ENCODE peak calls at places on chromosome 11, in seven cellular contexts. K, N, F, P, R, H and Y are unnamed samples.

GRCh38 chr11:121722431-121723256 is 269.9 kb upstream of the SORL1-AS1 start:
- DNase-seq in K (peak), N (peak), F (no peak), P (peak), R (no peak), H (peak), Y (peak)

GRCh38 chr11:65310215-65310614 is 4.5 kb upstream of the CDC42EP2 start:
- DNase-seq in K (no peak), N (peak), F (no peak), P (no peak), R (no peak), H (no peak), Y (no peak)

GRCh38 chr11:77705195-77705876 is 67.7 kb upstream of the CLNS1A start:
- DNase-seq in K (peak), N (no peak), F (no peak), P (peak), R (no peak), H (peak), Y (peak)

GRCh38 chr11:112652786-112653390 is 308.3 kb upstream of the NCAM1 start:
- DNase-seq in K (peak), N (no peak), F (no peak), P (no peak), R (no peak), H (no peak), Y (no peak)

GRCh38 chr11:78350101-78350645 is 67.4 kb downstream of the GAB2 start:
- DNase-seq in K (peak), N (no peak), F (no peak), P (no peak), R (no peak), H (peak), Y (peak)

GRCh38 chr11:96090711-96091110 is 166.8 kb upstream of the MTMR2 start:
- DNase-seq in K (peak), N (no peak), F (no peak), P (no peak), R (no peak), H (no peak), Y (no peak)

GRCh38 chr11:57370251-57370650 is 10.7 kb downstream of the PRG3 start:
- DNase-seq in K (peak), N (no peak), F (no peak), P (no peak), R (no peak), H (no peak), Y (peak)

GRCh38 chr11:130908770-130909625 is 7.3 kb downstream of the SNX19 start:
- DNase-seq in K (peak), N (no peak), F (no peak), P (no peak), R (no peak), H (no peak), Y (no peak)

GRCh38 chr11:63489879-63490278 is 1.1 kb downstream of the PLAAT5 start:
- DNase-seq in K (peak), N (no peak), F (no peak), P (no peak), R (no peak), H (peak), Y (peak)

GRCh38 chr11:82631722-82632630 is 101.7 kb downstream of the FAM181B start:
- DNase-seq in K (no peak), N (no peak), F (no peak), P (no peak), R (no peak), H (no peak), Y (no peak)